ENCODE peak calls at places on chromosomes 6 and 20, in five cellular contexts. K is effector CD4-positive, alpha-beta T cell; M is H1; O is glutamatergic neuron; J is amygdala. F is an unnamed sample.
A peak's percentile ranks its signal among the peaks of the same experiment; 100 is the strongest.

GRCh38 chr20:32522525-32522774 is 62.7 kb downstream of the NOL4L start:
- DNase-seq in K (no peak), M (no peak), O (peak; percentile 66), J (no peak), F (no peak)

GRCh38 chr6:63649269-63649668 is 13.7 kb downstream of the PHF3 start:
- DNase-seq in K (no peak), M (no peak), O (no peak), J (no peak), F (no peak)

GRCh38 chr6:149140137-149140909 is 177.2 kb upstream of the TAB2 start:
- DNase-seq in K (peak; percentile 63), M (no peak), O (no peak), J (no peak), F (no peak)

GRCh38 chr20:48951646-48952045 is 30.1 kb downstream of the ARFGEF2 start:
- DNase-seq in K (no peak), M (no peak), O (no peak), J (no peak), F (no peak)

GRCh38 chr6:107704377-107705013 is 119.6 kb downstream of the SCML4 start:
- DNase-seq in K (peak; percentile 12), M (no peak), O (no peak), J (no peak), F (no peak)

GRCh38 chr20:50153153-50153499 is 397 bp downstream of the PEDS1 start:
- DNase-seq in K (no peak), M (no peak), O (no peak), J (no peak), F (no peak)

GRCh38 chr6:3382399-3383279 is 74.2 kb downstream of the SLC22A23 start:
- DNase-seq in K (no peak), M (no peak), O (no peak), J (no peak), F (no peak)

GRCh38 chr6:97175806-97176205 is 107.2 kb downstream of the MMS22L start:
- DNase-seq in K (no peak), M (no peak), O (no peak), J (no peak), F (no peak)

GRCh38 chr20:33636776-33637175 is 25.4 kb upstream of the C20orf144 start:
- DNase-seq in K (no peak), M (no peak), O (no peak), J (no peak), F (no peak)

GRCh38 chr20:50034567-50035170 is 51.9 kb downstream of the SNAI1 start:
- DNase-seq in K (no peak), M (no peak), O (no peak), J (no peak), F (no peak)

GRCh38 chr6:150008588-150008987 is 16.7 kb downstream of the RAET1L start:
- DNase-seq in K (no peak), M (no peak), O (no peak), J (no peak), F (no peak)

GRCh38 chr6:139474145-139475108 is 100.0 kb upstream of the CITED2 start:
- DNase-seq in K (no peak), M (no peak), O (no peak), J (no peak), F (no peak)

GRCh38 chr6:41504526-41505021 is 41.6 kb upstream of the FOXP4 start:
- DNase-seq in K (no peak), M (no peak), O (no peak), J (no peak), F (no peak)

GRCh38 chr6:106534564-106534982 is 94.7 kb downstream of the RTN4IP1 start:
- DNase-seq in K (no peak), M (no peak), O (no peak), J (no peak), F (no peak)

GRCh38 chr20:19673575-19673974 is 84.5 kb upstream of the RIN2 start:
- DNase-seq in K (no peak), M (no peak), O (no peak), J (no peak), F (no peak)

GRCh38 chr6:36759177-36759757 is 61.6 kb downstream of the RAB44 start:
- DNase-seq in K (peak; percentile 73), M (peak; percentile 23), O (peak; percentile 95), J (peak; percentile 12), F (no peak)

GRCh38 chr20:15942130-15942529 is 631.1 kb downstream of the KIF16B start:
- DNase-seq in K (no peak), M (no peak), O (no peak), J (no peak), F (no peak)

GRCh38 chr20:48877299-48877698 is 44.2 kb upstream of the ARFGEF2 start:
- DNase-seq in K (no peak), M (no peak), O (no peak), J (no peak), F (no peak)

F was measured in SIG-M5.